ENCODE peak calls at places on chromosomes 4 and X, in four cellular contexts. One of them, this sample, is unnamed.

GRCh38 chr4:89625599-89626293 is 211.2 kb downstream of the SNCA start:
- DNase-seq in PC-3: no peak
- DNase-seq in EL: no peak
- DNase-seq in stimulated activated naive CD4-positive, alpha-beta T cell: no peak
- DNase-seq in this sample: no peak

GRCh38 chr4:42555828-42556227 is 101.1 kb downstream of the ATP8A1 start:
- DNase-seq in PC-3: peak
- DNase-seq in EL: no peak
- DNase-seq in stimulated activated naive CD4-positive, alpha-beta T cell: no peak
- DNase-seq in this sample: no peak

GRCh38 chr4:185831125-185831815 is 19.3 kb upstream of the SORBS2 start:
- DNase-seq in PC-3: peak
- DNase-seq in EL: no peak
- DNase-seq in stimulated activated naive CD4-positive, alpha-beta T cell: no peak
- DNase-seq in this sample: no peak

GRCh38 chr4:25807101-25807728 is 55.6 kb downstream of the SEL1L3 start:
- DNase-seq in PC-3: no peak
- DNase-seq in EL: no peak
- DNase-seq in stimulated activated naive CD4-positive, alpha-beta T cell: no peak
- DNase-seq in this sample: no peak

GRCh38 chrX:4382273-4382672 is 668.8 kb upstream of the PRKX start:
- DNase-seq in PC-3: no peak
- DNase-seq in EL: no peak
- DNase-seq in stimulated activated naive CD4-positive, alpha-beta T cell: no peak
- DNase-seq in this sample: no peak

GRCh38 chr4:150150545-150151156 is 72.4 kb downstream of the DCLK2 start:
- DNase-seq in PC-3: no peak
- DNase-seq in EL: no peak
- DNase-seq in stimulated activated naive CD4-positive, alpha-beta T cell: no peak
- DNase-seq in this sample: no peak

GRCh38 chr4:146347822-146348221 is 133.5 kb downstream of the REELD1 start:
- DNase-seq in PC-3: no peak
- DNase-seq in EL: no peak
- DNase-seq in stimulated activated naive CD4-positive, alpha-beta T cell: no peak
- DNase-seq in this sample: no peak

GRCh38 chrX:20352935-20353336 is 86.2 kb upstream of the RPS6KA3 start:
- DNase-seq in PC-3: no peak
- DNase-seq in EL: no peak
- DNase-seq in stimulated activated naive CD4-positive, alpha-beta T cell: no peak
- DNase-seq in this sample: no peak

GRCh38 chrX:67545772-67546495 is 2.1 kb downstream of the AR start:
- DNase-seq in PC-3: no peak
- DNase-seq in EL: peak
- DNase-seq in stimulated activated naive CD4-positive, alpha-beta T cell: no peak
- DNase-seq in this sample: no peak

GRCh38 chr4:124684301-124684700 is 28.2 kb downstream of the ANKRD50 start:
- DNase-seq in PC-3: peak
- DNase-seq in EL: peak
- DNase-seq in stimulated activated naive CD4-positive, alpha-beta T cell: no peak
- DNase-seq in this sample: no peak